ENCODE peak calls at places on chromosomes 11 and 22, in eight cellular contexts. K, M, I, R, F, Z, D and W are unnamed samples.

GRCh38 chr11:19951558-19952083 is 208.7 kb downstream of the DBX1 start:
- DNase-seq in I (peak; percentile 54), Z (no peak), F (no peak), D (peak; percentile 48), R (peak; percentile 83), M (no peak), K (peak; percentile 52), W (peak; percentile 83)

GRCh38 chr11:12674571-12674935 is 332 bp downstream of the TEAD1 start:
- DNase-seq in F (peak; percentile 40), K (no peak), Z (no peak), D (peak; percentile 70), R (no peak), I (no peak), M (peak; percentile 48), W (no peak)

GRCh38 chr22:43183496-43184263 is 3.3 kb downstream of the TTLL12 start:
- DNase-seq in R (no peak), K (no peak), M (no peak), I (peak; percentile 14), F (no peak), Z (no peak), D (no peak), W (no peak)

GRCh38 chr11:119056397-119056999 is 507 bp downstream of the HYOU1 start:
- DNase-seq in D (peak; percentile 80), K (peak; percentile 21), F (peak; percentile 62), R (no peak), Z (peak; percentile 67), I (no peak), M (no peak), W (peak; percentile 77)

GRCh38 chr22:49008682-49009235 is 818.9 kb downstream of the BRD1 start:
- DNase-seq in Z (peak; percentile 23), R (no peak), K (no peak), M (no peak), F (peak; percentile 14), D (no peak), I (no peak), W (no peak)

GRCh38 chr11:85951428-85952107 is 96.4 kb downstream of the CCDC83 start:
- DNase-seq in D (no peak), I (no peak), Z (no peak), M (no peak), K (no peak), R (no peak), F (no peak), W (no peak)

GRCh38 chr11:129894281-129895125 is 875 bp downstream of the NFRKB start:
- DNase-seq in D (no peak), M (no peak), R (peak; percentile 22), I (peak; percentile 44), K (peak; percentile 34), F (no peak), Z (no peak), W (no peak)

GRCh38 chr11:126530416-126530815 is 174.9 kb downstream of the ST3GAL4 start:
- DNase-seq in K (no peak), I (no peak), D (no peak), M (no peak), Z (no peak), F (no peak), R (no peak), W (no peak)

GRCh38 chr11:116492600-116492999 is 280.2 kb downstream of the BUD13 start:
- DNase-seq in F (no peak), D (no peak), R (no peak), K (no peak), I (no peak), Z (no peak), M (no peak), W (no peak)

GRCh38 chr11:76233936-76234703 is 27.8 kb upstream of the WNT11 start:
- DNase-seq in Z (no peak), D (no peak), I (no peak), R (no peak), F (no peak), K (no peak), M (peak; percentile 79), W (no peak)

GRCh38 chr11:70481625-70482528 is 83.5 kb downstream of the CTTN start:
- DNase-seq in K (no peak), I (no peak), D (no peak), R (peak; percentile 96), F (peak; percentile 71), M (peak; percentile 74), Z (no peak), W (no peak)

GRCh38 chr11:18715476-18715875 is 10.5 kb downstream of the IGSF22 start:
- DNase-seq in I (no peak), Z (no peak), M (no peak), R (no peak), F (no peak), D (no peak), K (no peak), W (no peak)

GRCh38 chr22:46684706-46685105 is 53.3 kb downstream of the CERK start:
- DNase-seq in Z (no peak), F (peak; percentile 32), K (peak; percentile 24), I (peak; percentile 52), M (no peak), R (no peak), D (no peak), W (no peak)

GRCh38 chr11:69635804-69636511 is 5.0 kb upstream of the CCND1 start:
- DNase-seq in Z (no peak), D (no peak), M (no peak), R (no peak), K (no peak), F (no peak), I (no peak), W (no peak)

GRCh38 chr22:27388090-27388600 is 413.4 kb downstream of the MN1 start:
- DNase-seq in M (no peak), I (no peak), D (no peak), F (no peak), R (no peak), K (no peak), Z (no peak), W (no peak)

GRCh38 chr22:50544078-50544745 is 1.5 kb upstream of the KLHDC7B start:
- DNase-seq in F (peak; percentile 87), D (peak; percentile 98), I (peak; percentile 85), R (no peak), K (no peak), M (peak; percentile 76), Z (peak; percentile 89), W (peak; percentile 85)

GRCh38 chr11:44190883-44191230 is 95.4 kb downstream of the EXT2 start:
- DNase-seq in D (peak; percentile 28), I (no peak), K (no peak), M (no peak), Z (no peak), R (no peak), F (no peak), W (peak; percentile 51)

GRCh38 chr11:66081505-66081904 is 11.4 kb downstream of the PACS1 start:
- DNase-seq in R (peak; percentile 32), F (peak; percentile 78), I (peak; percentile 83), Z (peak; percentile 71), D (peak; percentile 18), M (no peak), K (no peak), W (no peak)

GRCh38 chr11:13008625-13009475 is at the start of gene RASSF10:
- DNase-seq in M (peak; percentile 41), R (peak; percentile 7), D (peak; percentile 98), K (peak; percentile 78), Z (no peak), I (no peak), F (peak; percentile 94), W (peak; percentile 95)

GRCh38 chr11:30725645-30726195 is 139.6 kb upstream of the MPPED2 start:
- DNase-seq in M (no peak), D (no peak), K (no peak), F (no peak), I (no peak), R (no peak), Z (no peak), W (no peak)

GRCh38 chr22:42493393-42493792 is 26.2 kb downstream of the RRP7A start:
- DNase-seq in Z (no peak), D (peak; percentile 30), F (no peak), K (no peak), M (no peak), R (no peak), I (no peak), W (no peak)

GRCh38 chr22:24926428-24926725 is 20.1 kb downstream of the LHFPL7 start:
- DNase-seq in D (no peak), I (no peak), F (no peak), R (no peak), M (no peak), Z (no peak), K (no peak), W (no peak)

GRCh38 chr11:83007909-83008580 is 63.7 kb downstream of the RAB30 start:
- DNase-seq in D (peak; percentile 35), R (no peak), K (no peak), Z (no peak), I (peak; percentile 58), F (peak; percentile 73), M (peak; percentile 41), W (peak; percentile 59)

GRCh38 chr11:126139541-126140091 is 71.8 kb downstream of the RPUSD4 start:
- DNase-seq in M (no peak), F (no peak), Z (no peak), D (no peak), K (no peak), R (peak; percentile 95), I (no peak), W (peak; percentile 42)